ENCODE peak calls at places on chromosomes 2 and 18, in seven cellular contexts. One of them, this sample, is unnamed.

GRCh38 chr2:215542690-215543089 is 106.8 kb upstream of the FN1 start:
- DNase-seq in HCT116: no peak
- DNase-seq in K562: no peak
- DNase-seq in HepG2: no peak
- DNase-seq in SK-N-SH: no peak
- DNase-seq in GM12878: no peak
- DNase-seq in H1: no peak
- DNase-seq in this sample: no peak

GRCh38 chr2:48725696-48726494 is 29.6 kb downstream of the LHCGR start:
- DNase-seq in HCT116: no peak
- DNase-seq in K562: no peak
- DNase-seq in HepG2: peak
- DNase-seq in SK-N-SH: no peak
- DNase-seq in GM12878: no peak
- DNase-seq in H1: no peak
- DNase-seq in this sample: no peak

GRCh38 chr2:236636714-236637485 is 67.3 kb downstream of the ACKR3 start:
- DNase-seq in HCT116: no peak
- DNase-seq in K562: no peak
- DNase-seq in HepG2: no peak
- DNase-seq in SK-N-SH: no peak
- DNase-seq in GM12878: no peak
- DNase-seq in H1: no peak
- DNase-seq in this sample: no peak

GRCh38 chr2:223532161-223532560 is 70.0 kb downstream of the SCG2 start:
- DNase-seq in HCT116: no peak
- DNase-seq in K562: no peak
- DNase-seq in HepG2: no peak
- DNase-seq in SK-N-SH: no peak
- DNase-seq in GM12878: no peak
- DNase-seq in H1: no peak
- DNase-seq in this sample: no peak

GRCh38 chr2:230318190-230319121 is 8.5 kb upstream of the SP140L start:
- DNase-seq in HCT116: no peak
- DNase-seq in K562: no peak
- DNase-seq in HepG2: no peak
- DNase-seq in SK-N-SH: no peak
- DNase-seq in GM12878: peak
- DNase-seq in H1: no peak
- DNase-seq in this sample: peak

GRCh38 chr2:72931280-72931910 is 14.1 kb downstream of the EMX1 start:
- DNase-seq in HCT116: no peak
- DNase-seq in K562: no peak
- DNase-seq in HepG2: no peak
- DNase-seq in SK-N-SH: no peak
- DNase-seq in GM12878: no peak
- DNase-seq in H1: no peak
- DNase-seq in this sample: no peak

GRCh38 chr2:71811157-71811556 is 336.5 kb downstream of the CYP26B1 start:
- DNase-seq in HCT116: no peak
- DNase-seq in K562: no peak
- DNase-seq in HepG2: no peak
- DNase-seq in SK-N-SH: no peak
- DNase-seq in GM12878: no peak
- DNase-seq in H1: no peak
- DNase-seq in this sample: no peak

GRCh38 chr2:70907130-70907756 is 28.5 kb upstream of the ATP6V1B1 start:
- DNase-seq in HCT116: no peak
- DNase-seq in K562: no peak
- DNase-seq in HepG2: no peak
- DNase-seq in SK-N-SH: no peak
- DNase-seq in GM12878: no peak
- DNase-seq in H1: no peak
- DNase-seq in this sample: no peak

GRCh38 chr2:18829331-18829902 is 240.0 kb upstream of the NT5C1B start:
- DNase-seq in HCT116: no peak
- DNase-seq in K562: no peak
- DNase-seq in HepG2: peak
- DNase-seq in SK-N-SH: no peak
- DNase-seq in GM12878: no peak
- DNase-seq in H1: no peak
- DNase-seq in this sample: peak

GRCh38 chr18:58723810-58724602 is 52.7 kb downstream of the MALT1 start:
- DNase-seq in HCT116: no peak
- DNase-seq in K562: no peak
- DNase-seq in HepG2: no peak
- DNase-seq in SK-N-SH: no peak
- DNase-seq in GM12878: no peak
- DNase-seq in H1: no peak
- DNase-seq in this sample: no peak

GRCh38 chr2:1496394-1496821 is 83.1 kb downstream of the TPO start:
- DNase-seq in HCT116: no peak
- DNase-seq in K562: no peak
- DNase-seq in HepG2: no peak
- DNase-seq in SK-N-SH: no peak
- DNase-seq in GM12878: no peak
- DNase-seq in H1: no peak
- DNase-seq in this sample: no peak

GRCh38 chr18:32355896-32356295 is 114.8 kb downstream of the GAREM1 start:
- DNase-seq in HCT116: no peak
- DNase-seq in K562: no peak
- DNase-seq in HepG2: no peak
- DNase-seq in SK-N-SH: no peak
- DNase-seq in GM12878: no peak
- DNase-seq in H1: no peak
- DNase-seq in this sample: no peak

GRCh38 chr2:211722928-211723327 is 815.7 kb downstream of the ERBB4 start:
- DNase-seq in HCT116: no peak
- DNase-seq in K562: no peak
- DNase-seq in HepG2: no peak
- DNase-seq in SK-N-SH: peak
- DNase-seq in GM12878: no peak
- DNase-seq in H1: no peak
- DNase-seq in this sample: no peak

GRCh38 chr18:44149706-44150105 is 531.0 kb upstream of the SETBP1 start:
- DNase-seq in HCT116: no peak
- DNase-seq in K562: no peak
- DNase-seq in HepG2: no peak
- DNase-seq in SK-N-SH: no peak
- DNase-seq in GM12878: no peak
- DNase-seq in H1: no peak
- DNase-seq in this sample: no peak
- TF ChIP-seq JUND in HCT116: no peak
- TF ChIP-seq JUND in K562: no peak
- TF ChIP-seq JUND in HepG2: no peak
- TF ChIP-seq JUND in SK-N-SH: peak
- TF ChIP-seq JUND in GM12878: no peak
- TF ChIP-seq JUND in H1: no peak
- TF ChIP-seq JUND in this sample: no peak

DNA sequence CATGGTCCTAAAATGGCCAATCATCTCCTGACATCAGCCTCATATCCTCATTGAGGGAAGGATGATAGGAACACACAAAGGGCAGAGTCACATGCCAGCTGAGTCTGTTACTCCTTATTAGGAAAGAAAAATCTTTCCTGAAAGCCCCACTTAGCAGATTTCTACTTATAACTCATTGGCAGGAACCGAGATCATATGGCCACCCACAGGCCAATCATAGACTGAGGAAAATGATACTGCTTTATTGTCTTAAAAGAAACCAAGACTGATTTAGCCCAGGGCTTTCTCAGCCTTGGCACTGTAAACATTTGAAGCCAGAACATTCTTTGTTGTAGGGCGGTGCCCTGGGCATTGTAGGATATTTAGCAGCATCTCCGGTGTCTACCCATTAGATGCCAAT is 18.7 kb downstream of the GKN2 start:
- DNase-seq in HCT116: no peak
- DNase-seq in K562: no peak
- DNase-seq in HepG2: no peak
- DNase-seq in SK-N-SH: no peak
- DNase-seq in GM12878: no peak
- DNase-seq in H1: no peak
- DNase-seq in this sample: no peak
- TF ChIP-seq JUND in HCT116: no peak
- TF ChIP-seq JUND in K562: no peak
- TF ChIP-seq JUND in HepG2: no peak
- TF ChIP-seq JUND in SK-N-SH: no peak
- TF ChIP-seq JUND in GM12878: no peak
- TF ChIP-seq JUND in H1: no peak
- TF ChIP-seq JUND in this sample: no peak

GRCh38 chr2:53652131-53652530 is 115.5 kb upstream of the CHAC2 start:
- DNase-seq in HCT116: no peak
- DNase-seq in K562: no peak
- DNase-seq in HepG2: no peak
- DNase-seq in SK-N-SH: no peak
- DNase-seq in GM12878: no peak
- DNase-seq in H1: no peak
- DNase-seq in this sample: no peak

GRCh38 chr2:53654364-53654763 is 113.2 kb upstream of the CHAC2 start:
- DNase-seq in HCT116: no peak
- DNase-seq in K562: no peak
- DNase-seq in HepG2: no peak
- DNase-seq in SK-N-SH: no peak
- DNase-seq in GM12878: no peak
- DNase-seq in H1: no peak
- DNase-seq in this sample: no peak
- TF ChIP-seq JUND in HCT116: no peak
- TF ChIP-seq JUND in K562: no peak
- TF ChIP-seq JUND in HepG2: no peak
- TF ChIP-seq JUND in SK-N-SH: no peak
- TF ChIP-seq JUND in GM12878: no peak
- TF ChIP-seq JUND in H1: no peak
- TF ChIP-seq JUND in this sample: no peak

GRCh38 chr18:63264871-63265270 is 54.7 kb downstream of the BCL2 start:
- DNase-seq in HCT116: no peak
- DNase-seq in K562: no peak
- DNase-seq in HepG2: no peak
- DNase-seq in SK-N-SH: no peak
- DNase-seq in GM12878: no peak
- DNase-seq in H1: no peak
- DNase-seq in this sample: no peak
- TF ChIP-seq JUND in HCT116: no peak
- TF ChIP-seq JUND in K562: no peak
- TF ChIP-seq JUND in HepG2: no peak
- TF ChIP-seq JUND in SK-N-SH: no peak
- TF ChIP-seq JUND in GM12878: no peak
- TF ChIP-seq JUND in H1: no peak
- TF ChIP-seq JUND in this sample: no peak

GRCh38 chr2:217731805-217732204 is 271.0 kb downstream of the TNS1 start:
- DNase-seq in HCT116: no peak
- DNase-seq in K562: no peak
- DNase-seq in HepG2: no peak
- DNase-seq in SK-N-SH: no peak
- DNase-seq in GM12878: no peak
- DNase-seq in H1: no peak
- DNase-seq in this sample: no peak
- TF ChIP-seq JUND in HCT116: no peak
- TF ChIP-seq JUND in K562: no peak
- TF ChIP-seq JUND in HepG2: no peak
- TF ChIP-seq JUND in SK-N-SH: no peak
- TF ChIP-seq JUND in GM12878: no peak
- TF ChIP-seq JUND in H1: no peak
- TF ChIP-seq JUND in this sample: no peak

DNA sequence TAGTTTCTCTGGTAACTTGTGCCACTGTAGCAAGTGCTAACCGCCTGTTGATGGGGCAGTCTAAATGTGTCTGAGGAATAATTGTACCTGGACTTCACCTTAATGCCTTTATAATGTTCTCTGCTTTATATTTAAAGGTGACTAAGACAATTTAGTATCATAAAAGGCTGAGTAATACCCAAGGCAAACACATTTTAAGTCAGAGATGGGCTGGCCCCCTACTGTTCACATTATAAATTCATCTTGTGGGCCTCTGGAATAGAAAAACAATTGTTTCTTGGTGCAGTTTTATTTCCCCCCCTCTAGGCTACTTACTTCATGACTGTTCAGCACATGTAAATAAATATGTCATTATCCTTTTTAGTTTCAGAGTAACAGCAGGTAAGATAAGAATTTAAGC is 559.3 kb upstream of the PIK3C3 start:
- DNase-seq in HCT116: no peak
- DNase-seq in K562: no peak
- DNase-seq in HepG2: no peak
- DNase-seq in SK-N-SH: no peak
- DNase-seq in GM12878: no peak
- DNase-seq in H1: no peak
- DNase-seq in this sample: no peak
- TF ChIP-seq JUND in HCT116: no peak
- TF ChIP-seq JUND in K562: no peak
- TF ChIP-seq JUND in HepG2: no peak
- TF ChIP-seq JUND in SK-N-SH: no peak
- TF ChIP-seq JUND in GM12878: no peak
- TF ChIP-seq JUND in H1: no peak
- TF ChIP-seq JUND in this sample: no peak

DNA sequence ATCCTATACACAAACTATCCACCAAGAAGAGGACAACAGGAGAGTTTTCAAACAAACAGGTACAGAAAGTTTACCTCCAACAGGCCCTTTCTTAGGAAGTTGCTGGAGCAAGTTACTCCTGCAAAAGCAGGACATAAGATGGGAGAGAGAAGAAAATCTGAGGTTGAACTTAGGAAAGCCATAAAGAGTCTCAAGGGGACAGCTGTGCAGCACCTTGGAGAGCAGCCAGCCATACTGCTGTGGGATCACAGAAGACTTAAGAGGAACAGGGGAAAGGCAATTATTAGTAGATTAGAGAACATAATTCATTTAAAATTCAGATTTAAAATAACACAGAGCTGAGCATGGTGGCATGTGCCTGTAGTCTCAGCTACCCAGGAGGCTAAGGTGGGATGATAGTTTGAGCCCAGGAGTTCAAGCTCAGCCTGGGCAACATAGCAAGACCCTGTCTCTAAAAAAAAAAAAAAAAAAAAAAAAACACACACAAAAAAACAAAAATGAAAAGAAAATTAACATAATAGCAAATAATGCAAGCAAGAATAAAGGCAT is 148.1 kb upstream of the SIX3 start:
- DNase-seq in HCT116: no peak
- DNase-seq in K562: no peak
- DNase-seq in HepG2: no peak
- DNase-seq in SK-N-SH: no peak
- DNase-seq in GM12878: no peak
- DNase-seq in H1: no peak
- DNase-seq in this sample: no peak
- TF ChIP-seq JUND in HCT116: no peak
- TF ChIP-seq JUND in K562: no peak
- TF ChIP-seq JUND in HepG2: no peak
- TF ChIP-seq JUND in SK-N-SH: no peak
- TF ChIP-seq JUND in GM12878: no peak
- TF ChIP-seq JUND in H1: no peak
- TF ChIP-seq JUND in this sample: no peak

DNA sequence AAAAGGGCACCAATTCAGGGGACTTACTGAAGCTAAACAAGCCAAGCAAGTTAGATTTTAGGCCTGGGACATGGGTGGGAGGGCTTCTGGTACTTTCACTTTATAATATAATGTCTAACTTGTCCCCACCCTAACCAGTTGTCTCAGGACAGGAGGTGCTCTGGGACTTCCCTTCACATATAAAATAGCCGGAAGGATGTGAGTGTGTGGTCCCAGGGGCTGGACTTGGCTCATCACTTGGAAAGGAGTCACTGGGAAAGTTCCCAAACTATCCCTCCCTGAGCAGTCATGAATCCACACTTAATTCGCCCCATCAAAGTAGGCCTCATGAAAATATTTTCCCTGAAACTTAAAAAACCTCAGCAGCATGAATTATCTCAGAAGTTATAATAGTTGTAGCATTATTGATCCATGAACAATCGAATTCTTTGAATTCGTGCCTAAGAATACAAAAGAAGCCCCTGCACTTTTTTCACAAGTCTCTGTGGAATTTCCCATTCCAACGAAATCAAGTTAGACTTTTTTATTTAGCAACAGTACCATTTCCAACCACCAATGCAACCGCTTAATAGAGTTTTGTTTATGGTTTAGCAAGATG is 69.0 kb upstream of the SPTBN1 start:
- DNase-seq in HCT116: no peak
- DNase-seq in K562: no peak
- DNase-seq in HepG2: no peak
- DNase-seq in SK-N-SH: no peak
- DNase-seq in GM12878: no peak
- DNase-seq in H1: no peak
- DNase-seq in this sample: no peak
- TF ChIP-seq JUND in HCT116: no peak
- TF ChIP-seq JUND in K562: no peak
- TF ChIP-seq JUND in HepG2: no peak
- TF ChIP-seq JUND in SK-N-SH: no peak
- TF ChIP-seq JUND in GM12878: no peak
- TF ChIP-seq JUND in H1: no peak
- TF ChIP-seq JUND in this sample: no peak

This sample was measured in T47D.